ENCODE peak calls at places on chromosome 7, in six cellular contexts. One of them, this sample, is unnamed.

GRCh38 chr7:19565602-19566001 is 143.2 kb downstream of the POLR1F start:
- DNase-seq in HFF-Myc: no peak
- DNase-seq in upper lobe of right lung: no peak
- DNase-seq in type B pancreatic cell: no peak
- DNase-seq in GM20000: no peak
- DNase-seq in GM06990: no peak
- DNase-seq in this sample: no peak

GRCh38 chr7:117385340-117386124 is 41.8 kb downstream of the ASZ1 start:
- DNase-seq in GM20000: peak
- DNase-seq in type B pancreatic cell: no peak
- DNase-seq in GM06990: no peak
- DNase-seq in HFF-Myc: no peak
- DNase-seq in upper lobe of right lung: no peak
- DNase-seq in this sample: peak

GRCh38 chr7:128738570-128739047 is 550 bp upstream of the CALU start:
- DNase-seq in GM06990: no peak
- DNase-seq in type B pancreatic cell: no peak
- DNase-seq in GM20000: peak
- DNase-seq in HFF-Myc: no peak
- DNase-seq in upper lobe of right lung: no peak
- DNase-seq in this sample: peak

GRCh38 chr7:20140278-20141058 is 76.7 kb downstream of the MACC1 start:
- DNase-seq in upper lobe of right lung: no peak
- DNase-seq in GM20000: no peak
- DNase-seq in HFF-Myc: no peak
- DNase-seq in type B pancreatic cell: no peak
- DNase-seq in GM06990: no peak
- DNase-seq in this sample: no peak

GRCh38 chr7:64638822-64639221 is 27.1 kb upstream of the ZNF107 start:
- DNase-seq in GM06990: no peak
- DNase-seq in HFF-Myc: no peak
- DNase-seq in upper lobe of right lung: no peak
- DNase-seq in GM20000: no peak
- DNase-seq in type B pancreatic cell: no peak
- DNase-seq in this sample: no peak

GRCh38 chr7:105191329-105191728 is 177.3 kb downstream of the KMT2E start:
- DNase-seq in HFF-Myc: no peak
- DNase-seq in type B pancreatic cell: no peak
- DNase-seq in GM06990: no peak
- DNase-seq in upper lobe of right lung: no peak
- DNase-seq in GM20000: no peak
- DNase-seq in this sample: no peak

GRCh38 chr7:78529392-78529791 is 730.8 kb downstream of the PHTF2 start:
- DNase-seq in HFF-Myc: no peak
- DNase-seq in upper lobe of right lung: no peak
- DNase-seq in GM06990: no peak
- DNase-seq in GM20000: no peak
- DNase-seq in type B pancreatic cell: no peak
- DNase-seq in this sample: no peak

GRCh38 chr7:5766321-5766761 is 15.1 kb downstream of the RNF216 start:
- DNase-seq in HFF-Myc: no peak
- DNase-seq in GM20000: no peak
- DNase-seq in upper lobe of right lung: no peak
- DNase-seq in type B pancreatic cell: no peak
- DNase-seq in GM06990: no peak
- DNase-seq in this sample: no peak

GRCh38 chr7:140673063-140673769 is 471 bp downstream of the ADCK2 start:
- DNase-seq in upper lobe of right lung: peak
- DNase-seq in type B pancreatic cell: no peak
- DNase-seq in GM20000: peak
- DNase-seq in GM06990: peak
- DNase-seq in HFF-Myc: no peak
- DNase-seq in this sample: peak

GRCh38 chr7:95794917-95795515 is 22.7 kb downstream of the DYNC1I1 start:
- DNase-seq in upper lobe of right lung: no peak
- DNase-seq in GM06990: no peak
- DNase-seq in GM20000: no peak
- DNase-seq in type B pancreatic cell: no peak
- DNase-seq in HFF-Myc: no peak
- DNase-seq in this sample: no peak

GRCh38 chr7:38580485-38580884 is 50.7 kb downstream of the AMPH start:
- DNase-seq in GM06990: no peak
- DNase-seq in GM20000: no peak
- DNase-seq in type B pancreatic cell: no peak
- DNase-seq in HFF-Myc: no peak
- DNase-seq in upper lobe of right lung: no peak
- DNase-seq in this sample: no peak

GRCh38 chr7:143271240-143271639 is 8.0 kb downstream of the GSTK1 start:
- DNase-seq in type B pancreatic cell: no peak
- DNase-seq in GM06990: no peak
- DNase-seq in HFF-Myc: no peak
- DNase-seq in upper lobe of right lung: no peak
- DNase-seq in GM20000: no peak
- DNase-seq in this sample: no peak

GRCh38 chr7:81618400-81619014 is 151.3 kb downstream of the HGF start:
- DNase-seq in HFF-Myc: peak
- DNase-seq in upper lobe of right lung: no peak
- DNase-seq in GM06990: no peak
- DNase-seq in type B pancreatic cell: no peak
- DNase-seq in GM20000: no peak
- DNase-seq in this sample: no peak

GRCh38 chr7:88449410-88449809 is 142.7 kb upstream of the STEAP4 start:
- DNase-seq in GM20000: no peak
- DNase-seq in upper lobe of right lung: no peak
- DNase-seq in HFF-Myc: no peak
- DNase-seq in type B pancreatic cell: no peak
- DNase-seq in GM06990: no peak
- DNase-seq in this sample: no peak

GRCh38 chr7:73308074-73308664 is 457 bp downstream of the NSUN5 start:
- DNase-seq in GM06990: no peak
- DNase-seq in type B pancreatic cell: no peak
- DNase-seq in upper lobe of right lung: peak
- DNase-seq in HFF-Myc: no peak
- DNase-seq in GM20000: peak
- DNase-seq in this sample: peak

GRCh38 chr7:81769891-81770818 is at the start of gene HGF:
- DNase-seq in upper lobe of right lung: no peak
- DNase-seq in type B pancreatic cell: no peak
- DNase-seq in HFF-Myc: peak
- DNase-seq in GM06990: no peak
- DNase-seq in GM20000: no peak
- DNase-seq in this sample: no peak

GRCh38 chr7:44184221-44184873 is 4.9 kb downstream of the GCK start:
- DNase-seq in upper lobe of right lung: peak
- DNase-seq in GM06990: no peak
- DNase-seq in GM20000: no peak
- DNase-seq in type B pancreatic cell: no peak
- DNase-seq in HFF-Myc: peak
- DNase-seq in this sample: no peak

GRCh38 chr7:126715076-126715475 is 537.7 kb downstream of the GRM8 start:
- DNase-seq in HFF-Myc: no peak
- DNase-seq in GM20000: no peak
- DNase-seq in upper lobe of right lung: no peak
- DNase-seq in GM06990: no peak
- DNase-seq in type B pancreatic cell: no peak
- DNase-seq in this sample: no peak

GRCh38 chr7:103996017-103996551 is 6.6 kb upstream of the RELN start:
- DNase-seq in GM20000: no peak
- DNase-seq in HFF-Myc: no peak
- DNase-seq in GM06990: no peak
- DNase-seq in type B pancreatic cell: no peak
- DNase-seq in upper lobe of right lung: no peak
- DNase-seq in this sample: no peak

GRCh38 chr7:40700653-40701475 is 566.1 kb downstream of the SUGCT start:
- DNase-seq in GM06990: no peak
- DNase-seq in type B pancreatic cell: no peak
- DNase-seq in upper lobe of right lung: no peak
- DNase-seq in GM20000: no peak
- DNase-seq in HFF-Myc: no peak
- DNase-seq in this sample: no peak

GRCh38 chr7:123823898-123824753 is 20.8 kb upstream of the HYAL4 start:
- DNase-seq in type B pancreatic cell: no peak
- DNase-seq in GM20000: peak
- DNase-seq in upper lobe of right lung: no peak
- DNase-seq in HFF-Myc: no peak
- DNase-seq in GM06990: peak
- DNase-seq in this sample: peak

GRCh38 chr7:98133621-98134266 is 27.1 kb downstream of the LMTK2 start:
- DNase-seq in upper lobe of right lung: no peak
- DNase-seq in GM06990: no peak
- DNase-seq in GM20000: no peak
- DNase-seq in type B pancreatic cell: no peak
- DNase-seq in HFF-Myc: no peak
- DNase-seq in this sample: no peak

GRCh38 chr7:32905175-32905662 is 13.7 kb upstream of the KBTBD2 start:
- DNase-seq in type B pancreatic cell: no peak
- DNase-seq in upper lobe of right lung: no peak
- DNase-seq in GM06990: no peak
- DNase-seq in GM20000: no peak
- DNase-seq in HFF-Myc: peak
- DNase-seq in this sample: peak

GRCh38 chr7:7051221-7051877 is 131.0 kb upstream of the C1GALT1 start:
- DNase-seq in type B pancreatic cell: no peak
- DNase-seq in GM20000: peak
- DNase-seq in upper lobe of right lung: no peak
- DNase-seq in GM06990: peak
- DNase-seq in HFF-Myc: no peak
- DNase-seq in this sample: peak

GRCh38 chr7:149776305-149776704 is 2.9 kb upstream of the ZNF467 start:
- DNase-seq in HFF-Myc: no peak
- DNase-seq in GM20000: no peak
- DNase-seq in type B pancreatic cell: no peak
- DNase-seq in GM06990: no peak
- DNase-seq in upper lobe of right lung: peak
- DNase-seq in this sample: no peak

GRCh38 chr7:391411-391951 is 101.5 kb downstream of the FOXL3 start:
- DNase-seq in GM06990: no peak
- DNase-seq in GM20000: no peak
- DNase-seq in type B pancreatic cell: peak
- DNase-seq in HFF-Myc: no peak
- DNase-seq in upper lobe of right lung: peak
- DNase-seq in this sample: peak

GRCh38 chr7:133688483-133689239 is 435.8 kb downstream of the EXOC4 start:
- DNase-seq in GM20000: no peak
- DNase-seq in GM06990: no peak
- DNase-seq in upper lobe of right lung: no peak
- DNase-seq in HFF-Myc: no peak
- DNase-seq in type B pancreatic cell: no peak
- DNase-seq in this sample: no peak

GRCh38 chr7:84412161-84412969 is 217.8 kb upstream of the SEMA3A start:
- DNase-seq in type B pancreatic cell: no peak
- DNase-seq in HFF-Myc: peak
- DNase-seq in GM06990: no peak
- DNase-seq in upper lobe of right lung: no peak
- DNase-seq in GM20000: no peak
- DNase-seq in this sample: no peak

GRCh38 chr7:142412551-142413193 is 154.8 kb upstream of the PRSS58 start:
- DNase-seq in type B pancreatic cell: no peak
- DNase-seq in HFF-Myc: peak
- DNase-seq in GM20000: peak
- DNase-seq in GM06990: no peak
- DNase-seq in upper lobe of right lung: no peak
- DNase-seq in this sample: peak

GRCh38 chr7:44145969-44146897 is 5.1 kb upstream of the MYL7 start:
- DNase-seq in GM20000: peak
- DNase-seq in GM06990: peak
- DNase-seq in HFF-Myc: no peak
- DNase-seq in type B pancreatic cell: peak
- DNase-seq in upper lobe of right lung: peak
- DNase-seq in this sample: peak

GRCh38 chr7:105648561-105649401 is 67.5 kb upstream of the EFCAB10 start:
- DNase-seq in type B pancreatic cell: no peak
- DNase-seq in GM20000: no peak
- DNase-seq in HFF-Myc: no peak
- DNase-seq in GM06990: no peak
- DNase-seq in upper lobe of right lung: peak
- DNase-seq in this sample: no peak

GRCh38 chr7:45067582-45067981 is 21.2 kb downstream of the NACAD start:
- DNase-seq in GM06990: no peak
- DNase-seq in HFF-Myc: no peak
- DNase-seq in GM20000: no peak
- DNase-seq in type B pancreatic cell: no peak
- DNase-seq in upper lobe of right lung: no peak
- DNase-seq in this sample: no peak

GRCh38 chr7:80614911-80615310 is 23.5 kb upstream of the CD36 start:
- DNase-seq in GM06990: no peak
- DNase-seq in upper lobe of right lung: no peak
- DNase-seq in HFF-Myc: no peak
- DNase-seq in type B pancreatic cell: no peak
- DNase-seq in GM20000: no peak
- DNase-seq in this sample: no peak

GRCh38 chr7:15784694-15785030 is 98.2 kb upstream of the MEOX2 start:
- DNase-seq in type B pancreatic cell: no peak
- DNase-seq in HFF-Myc: no peak
- DNase-seq in upper lobe of right lung: no peak
- DNase-seq in GM06990: no peak
- DNase-seq in GM20000: no peak
- DNase-seq in this sample: no peak
- TF ChIP-seq CTCF in type B pancreatic cell: no peak
- TF ChIP-seq CTCF in HFF-Myc: no peak
- TF ChIP-seq CTCF in upper lobe of right lung: no peak
- TF ChIP-seq CTCF in GM06990: no peak
- TF ChIP-seq CTCF in GM20000: no peak
- TF ChIP-seq CTCF in this sample: no peak

DNA sequence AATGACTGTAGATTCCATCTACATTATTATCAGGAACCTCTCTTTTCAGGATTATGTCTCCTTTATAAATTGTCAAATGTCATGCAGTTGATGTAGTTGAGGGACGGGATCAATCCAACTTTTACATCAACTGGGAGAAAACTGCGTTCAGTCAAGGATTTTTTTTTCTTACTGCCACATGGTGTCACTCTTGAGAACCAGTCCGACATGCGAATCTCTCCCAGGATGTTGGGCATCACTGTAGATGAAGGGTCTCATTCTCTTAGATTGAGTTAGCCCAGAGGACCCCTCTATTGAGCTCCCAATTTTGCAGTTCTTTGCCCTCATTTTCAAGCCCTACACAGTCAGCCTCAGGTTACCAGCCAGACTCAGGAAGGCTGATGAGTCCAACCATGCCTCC is 120.3 kb upstream of the PTPRZ1 start:
- DNase-seq in type B pancreatic cell: no peak
- DNase-seq in GM20000: peak
- DNase-seq in upper lobe of right lung: no peak
- DNase-seq in GM06990: no peak
- DNase-seq in HFF-Myc: no peak
- DNase-seq in this sample: no peak
- TF ChIP-seq CTCF in type B pancreatic cell: peak
- TF ChIP-seq CTCF in GM20000: peak
- TF ChIP-seq CTCF in upper lobe of right lung: no peak
- TF ChIP-seq CTCF in GM06990: peak
- TF ChIP-seq CTCF in HFF-Myc: peak
- TF ChIP-seq CTCF in this sample: peak

GRCh38 chr7:12458520-12459131 is 55.0 kb upstream of the VWDE start:
- DNase-seq in upper lobe of right lung: no peak
- DNase-seq in GM20000: peak
- DNase-seq in type B pancreatic cell: no peak
- DNase-seq in GM06990: no peak
- DNase-seq in HFF-Myc: peak
- DNase-seq in this sample: peak
- TF ChIP-seq CTCF in upper lobe of right lung: peak
- TF ChIP-seq CTCF in GM20000: peak
- TF ChIP-seq CTCF in type B pancreatic cell: peak
- TF ChIP-seq CTCF in GM06990: peak
- TF ChIP-seq CTCF in HFF-Myc: peak
- TF ChIP-seq CTCF in this sample: peak

GRCh38 chr7:24894670-24895221 is 85.2 kb downstream of the OSBPL3 start:
- DNase-seq in upper lobe of right lung: no peak
- DNase-seq in GM06990: no peak
- DNase-seq in type B pancreatic cell: no peak
- DNase-seq in HFF-Myc: no peak
- DNase-seq in GM20000: no peak
- DNase-seq in this sample: no peak
- TF ChIP-seq CTCF in upper lobe of right lung: peak
- TF ChIP-seq CTCF in GM06990: peak
- TF ChIP-seq CTCF in type B pancreatic cell: peak
- TF ChIP-seq CTCF in HFF-Myc: peak
- TF ChIP-seq CTCF in GM20000: no peak
- TF ChIP-seq CTCF in this sample: no peak